ENCODE peak calls at places on chromosomes 16 and 17, in seven cellular contexts. O is A549, E is body of pancreas, H is psoas muscle, R is OCI-LY7, W is progenitor cell of endocrine pancreas, P is AG10803. G is an unnamed sample.

GRCh38 chr17:49521088-49521450 is 26.0 kb downstream of the NGFR start:
- DNase-seq in P (no peak), H (no peak), E (no peak), O (no peak), R (no peak), W (no peak), G (no peak)

GRCh38 chr16:852451-853185 is 52.1 kb upstream of the GNG13 start:
- DNase-seq in E (no peak), R (no peak), W (no peak), H (peak; percentile 30), P (no peak), O (no peak), G (no peak)

GRCh38 chr16:31458073-31458834 is 1.0 kb upstream of the ARMC5 start:
- DNase-seq in P (peak; percentile 50), E (peak; percentile 65), H (peak; percentile 89), O (peak; percentile 41), R (peak; percentile 77), W (no peak), G (no peak)

GRCh38 chr17:51322390-51323029 is 62.2 kb downstream of the UTP18 start:
- DNase-seq in H (no peak), E (no peak), O (peak; percentile 30), R (peak; percentile 65), P (peak; percentile 14), W (no peak), G (no peak)

GRCh38 chr17:18187816-18188761 is 4.5 kb downstream of the ALKBH5 start:
- DNase-seq in O (no peak), E (no peak), H (no peak), P (peak; percentile 58), W (no peak), R (no peak), G (no peak)

GRCh38 chr17:2721603-2722002 is 10.0 kb upstream of the CLUH start:
- DNase-seq in E (no peak), R (no peak), W (no peak), H (no peak), P (no peak), O (no peak), G (no peak)

GRCh38 chr16:87806608-87807546 is 41.1 kb upstream of the KLHDC4 start:
- DNase-seq in H (no peak), W (no peak), E (peak; percentile 65), O (peak; percentile 78), R (peak; percentile 95), P (peak; percentile 95), G (peak; percentile 93)

GRCh38 chr17:76713765-76714164 is 3.0 kb upstream of the MXRA7 start:
- DNase-seq in O (no peak), E (no peak), P (no peak), W (no peak), H (peak; percentile 14), R (no peak), G (no peak)

GRCh38 chr16:88057656-88058055 is 106.4 kb downstream of the BANP start:
- DNase-seq in W (no peak), O (no peak), R (no peak), E (no peak), H (peak; percentile 34), P (no peak), G (no peak)

GRCh38 chr16:87806246-87806607 is 40.4 kb upstream of the KLHDC4 start:
- DNase-seq in W (no peak), E (no peak), R (no peak), P (peak; percentile 58), O (no peak), H (no peak), G (no peak)

GRCh38 chr17:3527896-3528603 is 29.6 kb downstream of the TRPV3 start:
- DNase-seq in O (no peak), W (no peak), R (no peak), E (no peak), P (no peak), H (no peak), G (no peak)

GRCh38 chr17:43732961-43733360 is 25.6 kb downstream of the SOST start:
- DNase-seq in R (no peak), W (no peak), O (no peak), E (no peak), H (no peak), P (peak; percentile 95), G (no peak)

GRCh38 chr17:8965394-8966168 is at the start of gene PIK3R5:
- DNase-seq in E (peak; percentile 66), R (peak; percentile 77), O (no peak), P (no peak), W (peak; percentile 78), H (peak; percentile 66), G (peak; percentile 81)

DNA sequence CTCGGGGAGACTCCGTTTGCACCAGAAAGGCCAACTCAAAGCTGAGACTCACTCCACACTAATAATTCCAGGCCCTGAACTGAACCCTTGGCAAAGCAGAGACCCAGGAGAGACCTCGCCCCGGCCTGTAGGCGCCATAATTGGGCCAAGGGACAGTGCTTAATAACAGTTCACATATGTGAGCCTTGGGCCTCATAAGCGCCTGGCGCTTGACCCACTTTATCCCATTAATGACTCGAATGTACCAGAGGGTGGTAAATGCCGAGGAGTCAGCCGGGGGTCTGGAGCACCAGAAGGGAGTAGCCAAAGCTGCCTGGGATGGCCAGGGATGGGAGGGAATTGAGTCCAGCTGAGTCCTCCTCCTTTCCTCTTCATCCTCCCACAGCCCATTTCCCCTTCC is 24.6 kb downstream of the SLC6A4 start:
- DNase-seq in H (no peak), E (no peak), R (no peak), O (no peak), P (no peak), W (no peak), G (no peak)
- TF ChIP-seq CTCF in H (no peak), E (no peak), R (no peak), O (no peak), P (no peak), W (no peak), G (no peak)

DNA sequence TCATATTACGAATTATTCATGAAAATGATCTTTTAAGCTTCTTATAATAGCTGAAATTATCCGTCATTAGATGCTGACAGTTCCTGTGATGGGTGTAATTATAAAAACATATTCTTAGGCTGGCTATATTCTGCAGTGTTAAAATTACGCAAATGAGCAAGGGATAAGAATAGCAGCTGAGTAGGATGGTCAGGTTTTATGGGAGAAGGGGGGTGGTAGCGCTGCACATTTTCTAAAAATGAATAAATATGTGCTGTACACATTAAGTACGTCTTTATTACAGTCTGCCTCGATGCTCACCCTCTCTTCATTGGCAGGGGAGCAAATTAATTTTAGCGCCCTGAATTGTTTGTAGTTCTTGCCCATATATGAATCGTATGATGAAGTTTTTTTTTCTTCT is 244.2 kb downstream of the SNX29 start:
- DNase-seq in E (no peak), W (no peak), R (no peak), P (no peak), H (no peak), O (no peak), G (no peak)
- TF ChIP-seq CTCF in E (no peak), W (no peak), R (no peak), P (no peak), H (no peak), O (no peak), G (no peak)

DNA sequence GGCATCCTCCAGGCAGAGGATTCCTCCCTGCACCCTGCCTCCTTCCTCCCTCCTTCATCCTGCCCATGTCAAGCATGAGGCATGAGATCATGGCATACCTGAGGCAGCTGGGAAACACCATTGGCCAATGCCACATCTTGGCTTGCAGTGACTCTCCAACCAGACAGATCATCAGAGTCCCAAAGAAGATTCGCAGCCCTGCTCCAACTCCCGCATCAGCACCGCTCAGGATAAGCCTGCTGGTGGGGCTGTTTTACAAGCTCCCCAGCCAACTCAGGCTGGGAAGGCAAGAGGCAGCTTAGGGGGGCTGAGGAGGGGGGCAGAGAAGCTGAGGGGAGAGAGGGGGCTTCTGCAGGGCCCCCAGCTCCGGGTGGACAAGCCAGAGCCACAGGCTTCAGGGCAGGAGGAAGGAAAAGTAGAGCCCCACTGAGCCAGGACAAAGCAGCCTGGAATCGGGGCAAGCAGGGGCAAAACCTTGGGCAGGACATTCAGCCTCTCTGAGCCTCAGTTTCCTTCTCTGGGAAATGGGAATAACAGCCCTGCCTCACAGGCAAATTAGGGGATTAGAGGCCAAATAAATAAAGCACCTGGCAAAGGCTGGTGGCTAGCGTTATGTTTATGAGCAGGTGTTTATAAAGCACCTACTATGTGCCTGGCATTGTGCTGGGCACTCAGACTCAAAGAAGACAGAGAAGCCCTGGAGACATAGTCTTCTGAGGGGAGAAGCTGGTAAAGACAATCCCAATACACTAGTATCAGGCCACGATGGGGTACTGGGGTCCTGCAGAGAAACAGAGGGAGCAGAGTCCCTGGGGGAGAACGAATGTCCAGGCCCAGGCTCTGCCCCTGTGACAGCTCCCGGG is 88.1 kb downstream of the GOSR1 start:
- DNase-seq in R (no peak), W (no peak), P (no peak), H (no peak), E (no peak), O (no peak), G (no peak)
- TF ChIP-seq CTCF in R (no peak), W (no peak), P (no peak), H (no peak), E (no peak), O (no peak), G (no peak)

GRCh38 chr17:57868007-57868774 is 18.3 kb upstream of the MRPS23 start:
- DNase-seq in H (peak; percentile 93), W (no peak), E (peak; percentile 89), P (peak; percentile 93), O (peak; percentile 97), R (peak; percentile 85), G (no peak)
- TF ChIP-seq CTCF in H (peak; percentile 42), W (peak; percentile 31), E (peak; percentile 46), P (peak; percentile 68), O (peak; percentile 50), R (peak; percentile 50), G (peak; percentile 49)

GRCh38 chr17:77821114-77821513 is 137.4 kb upstream of the TNRC6C start:
- DNase-seq in W (no peak), O (no peak), R (peak; percentile 30), E (no peak), H (peak; percentile 48), P (no peak), G (no peak)
- TF ChIP-seq CTCF in W (peak; percentile 20), O (no peak), R (no peak), E (no peak), H (peak; percentile 11), P (no peak), G (no peak)

GRCh38 chr17:38729886-38730525 is at the start of gene CISD3:
- DNase-seq in W (peak; percentile 75), R (peak; percentile 95), E (peak; percentile 89), H (peak; percentile 94), O (peak; percentile 86), P (peak; percentile 83), G (peak; percentile 93)
- TF ChIP-seq CTCF in W (peak; percentile 82), R (peak; percentile 75), E (peak; percentile 96), H (peak; percentile 79), O (peak; percentile 98), P (no peak), G (peak; percentile 83)

DNA sequence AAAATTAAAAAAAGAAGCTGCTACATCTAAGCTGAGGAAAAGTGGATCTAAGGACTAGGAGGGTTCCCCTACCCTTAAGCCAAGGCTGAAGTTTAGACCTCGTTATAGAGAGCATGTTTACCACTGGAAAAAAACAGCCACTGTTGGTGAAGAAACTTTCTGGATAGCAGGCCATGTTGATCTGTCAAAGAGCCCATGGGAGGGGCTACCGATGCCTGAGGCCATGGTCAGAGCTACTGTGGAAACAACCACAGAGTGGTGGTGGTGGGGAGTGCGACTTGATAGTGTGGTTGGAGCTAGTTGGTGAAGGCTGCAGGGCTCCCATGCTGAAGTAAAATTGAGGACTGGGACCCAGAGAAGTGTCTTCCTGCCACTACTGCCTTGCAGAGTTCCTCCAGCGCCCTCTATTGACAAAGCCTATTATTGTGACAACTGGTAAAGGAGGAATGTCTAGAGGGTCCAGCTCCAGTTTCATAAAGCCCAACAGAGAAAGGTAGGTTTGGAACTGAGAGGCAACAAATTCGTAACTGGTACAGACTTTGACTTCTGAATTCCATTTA is 12.7 kb upstream of the FAM20A start:
- DNase-seq in O (peak; percentile 21), W (no peak), P (peak; percentile 55), R (peak; percentile 86), E (peak; percentile 60), H (no peak), G (no peak)
- TF ChIP-seq CTCF in O (peak; percentile 46), W (peak; percentile 47), P (peak; percentile 80), R (peak; percentile 99), E (peak; percentile 19), H (peak; percentile 45), G (peak; percentile 44)

GRCh38 chr16:56113223-56113622 is 78.1 kb upstream of the GNAO1 start:
- DNase-seq in W (no peak), O (no peak), H (no peak), P (no peak), E (no peak), R (no peak), G (no peak)
- TF ChIP-seq CTCF in W (no peak), O (no peak), H (no peak), P (no peak), E (no peak), R (no peak), G (no peak)

G was measured in osteocyte.